ENCODE peak calls at places on chromosomes 6 and 20, in nine cellular contexts. W, I, C, F, R, A, P, X and H are unnamed samples.
A peak's percentile ranks its signal among the peaks of the same experiment; 100 is the strongest.

GRCh38 chr20:61454053-61454452 is 202.0 kb downstream of the CDH4 start:
- DNase-seq in A (peak; percentile 52), F (no peak), I (no peak), X (no peak), P (no peak), R (no peak), C (no peak), W (peak; percentile 20), H (no peak)

GRCh38 chr6:138724015-138724414 is 49.6 kb upstream of the CCDC28A start:
- DNase-seq in X (peak; percentile 39), F (no peak), P (no peak), C (peak; percentile 39), I (peak; percentile 12), A (peak; percentile 90), W (peak; percentile 5), R (no peak), H (peak; percentile 13)

GRCh38 chr6:13053080-13053479 is 275.3 kb downstream of the TBC1D7 start:
- DNase-seq in I (no peak), W (no peak), F (no peak), X (no peak), A (no peak), P (no peak), C (no peak), R (no peak), H (no peak)

GRCh38 chr6:12733876-12734275 is 17.3 kb downstream of the PHACTR1 start:
- DNase-seq in X (no peak), C (no peak), R (no peak), F (no peak), W (no peak), P (no peak), A (no peak), I (no peak), H (no peak)

GRCh38 chr6:16243055-16243454 is 4.7 kb downstream of the GMPR start:
- DNase-seq in C (no peak), I (peak; percentile 92), R (no peak), F (no peak), W (peak; percentile 82), X (peak; percentile 42), A (no peak), P (no peak), H (peak; percentile 92)

GRCh38 chr6:2729921-2730320 is 20.8 kb downstream of the MYLK4 start:
- DNase-seq in W (no peak), P (no peak), C (no peak), I (no peak), R (no peak), F (no peak), A (no peak), X (no peak), H (no peak)

GRCh38 chr20:14860410-14860814 is 523.0 kb upstream of the FLRT3 start:
- DNase-seq in A (no peak), P (peak; percentile 33), W (no peak), R (no peak), C (peak; percentile 3), I (no peak), X (no peak), F (peak; percentile 11), H (no peak)

GRCh38 chr6:34362176-34362575 is 30.3 kb downstream of the NUDT3 start:
- DNase-seq in P (no peak), X (no peak), R (no peak), W (no peak), C (no peak), F (no peak), I (no peak), A (no peak), H (no peak)

GRCh38 chr6:166078294-166078693 is 89.4 kb downstream of the TBXT start:
- DNase-seq in C (no peak), X (no peak), I (peak; percentile 52), W (peak; percentile 83), A (peak; percentile 90), R (no peak), F (no peak), P (no peak), H (peak; percentile 61)

GRCh38 chr20:6668546-6668945 is 98.9 kb upstream of the BMP2 start:
- DNase-seq in C (no peak), W (no peak), X (no peak), R (no peak), P (no peak), F (no peak), I (no peak), A (no peak), H (no peak)

GRCh38 chr6:108565091-108565766 is 4.5 kb downstream of the FOXO3 start:
- DNase-seq in W (no peak), I (no peak), F (no peak), P (no peak), A (peak; percentile 57), X (no peak), C (no peak), R (peak; percentile 73), H (no peak)

GRCh38 chr6:54335871-54336270 is 27.6 kb downstream of the TINAG start:
- DNase-seq in P (no peak), A (peak; percentile 96), C (peak; percentile 59), X (no peak), W (peak; percentile 98), I (peak; percentile 99), R (no peak), F (no peak), H (peak; percentile 99)

GRCh38 chr6:152458648-152459047 is 178.5 kb downstream of the SYNE1 start:
- DNase-seq in P (no peak), W (peak; percentile 40), I (peak; percentile 14), F (no peak), A (no peak), X (no peak), R (no peak), C (no peak), H (peak; percentile 71)

GRCh38 chr6:125953502-125953875 is 3.1 kb upstream of the HINT3 start:
- DNase-seq in C (peak; percentile 74), R (no peak), W (no peak), F (no peak), P (peak; percentile 22), X (no peak), A (no peak), I (no peak), H (no peak)

GRCh38 chr6:89346433-89346832 is 6.1 kb downstream of the UBE2J1 start:
- DNase-seq in P (no peak), W (no peak), I (no peak), C (no peak), X (no peak), F (no peak), R (no peak), A (no peak), H (no peak)

GRCh38 chr6:67541591-67541990 is 1093.5 kb upstream of the ADGRB3 start:
- DNase-seq in A (no peak), X (no peak), F (no peak), C (no peak), I (peak; percentile 68), W (peak; percentile 57), R (no peak), P (no peak), H (peak; percentile 80)